ENCODE peak calls at places on chromosomes 3 and 15, in nine cellular contexts. D is heart left ventricle; V is mucosa of descending colon; R is tibial artery; N is upper lobe of left lung; E is RWPE2; Y is effector memory CD4-positive, alpha-beta T cell; Q is pancreas; F is ovary. X is an unnamed sample.
A peak's percentile ranks its signal among the peaks of the same experiment; 100 is the strongest.

GRCh38 chr15:63889831-63890230 is 56.1 kb upstream of the HERC1 start:
- DNase-seq in D (no peak), V (no peak), R (no peak), N (no peak), E (no peak), Y (no peak), Q (no peak), F (no peak), X (no peak)

GRCh38 chr3:58544546-58544945 is 7.6 kb upstream of the ACOX2 start:
- DNase-seq in D (no peak), V (no peak), R (no peak), N (no peak), E (no peak), Y (no peak), Q (no peak), F (no peak), X (no peak)

GRCh38 chr15:74320358-74321247 is 46.8 kb downstream of the CYP11A1 start:
- DNase-seq in D (no peak), V (peak; percentile 42), R (no peak), N (no peak), E (no peak), Y (no peak), Q (no peak), F (peak; percentile 69), X (no peak)

GRCh38 chr3:160618363-160618762 is 53.0 kb upstream of the KPNA4 start:
- DNase-seq in D (no peak), V (peak; percentile 29), R (no peak), N (peak; percentile 45), E (no peak), Y (no peak), Q (peak; percentile 16), F (no peak), X (no peak)

GRCh38 chr15:68326711-68327412 is 49.3 kb downstream of the FEM1B start:
- DNase-seq in D (peak; percentile 32), V (no peak), R (no peak), N (no peak), E (no peak), Y (no peak), Q (no peak), F (no peak), X (no peak)

GRCh38 chr3:159499031-159499793 is 489.4 kb upstream of the IL12A start:
- DNase-seq in D (no peak), V (no peak), R (no peak), N (no peak), E (no peak), Y (no peak), Q (no peak), F (no peak), X (no peak)

GRCh38 chr3:151750181-151750580 is 16.5 kb downstream of the AADACL2 start:
- DNase-seq in D (no peak), V (no peak), R (no peak), N (no peak), E (no peak), Y (no peak), Q (no peak), F (no peak), X (no peak)

GRCh38 chr15:76932090-76932966 is 779 bp downstream of the RCN2 start:
- DNase-seq in D (no peak), V (no peak), R (no peak), N (no peak), E (no peak), Y (no peak), Q (no peak), F (no peak), X (no peak)

GRCh38 chr3:108180214-108180613 is 42.0 kb downstream of the IFT57 start:
- DNase-seq in D (no peak), V (no peak), R (no peak), N (no peak), E (no peak), Y (no peak), Q (no peak), F (no peak), X (no peak)

GRCh38 chr15:70505411-70505919 is 257.9 kb downstream of the UACA start:
- DNase-seq in D (no peak), V (no peak), R (no peak), N (peak; percentile 55), E (peak; percentile 94), Y (no peak), Q (no peak), F (no peak), X (peak; percentile 41)

GRCh38 chr15:31605467-31605931 is 278.9 kb downstream of the KLF13 start:
- DNase-seq in D (no peak), V (no peak), R (no peak), N (no peak), E (peak; percentile 67), Y (no peak), Q (no peak), F (no peak), X (no peak)

GRCh38 chr3:43287514-43287913 is 1.2 kb downstream of the SNRK start:
- DNase-seq in D (no peak), V (no peak), R (no peak), N (no peak), E (no peak), Y (no peak), Q (no peak), F (no peak), X (no peak)

GRCh38 chr3:43286886-43287301 is 554 bp downstream of the SNRK start:
- DNase-seq in D (no peak), V (peak; percentile 55), R (no peak), N (no peak), E (no peak), Y (no peak), Q (no peak), F (peak; percentile 24), X (no peak)

GRCh38 chr3:43288366-43288765 is 2.0 kb downstream of the SNRK start:
- DNase-seq in D (no peak), V (no peak), R (no peak), N (no peak), E (no peak), Y (no peak), Q (no peak), F (no peak), X (no peak)

GRCh38 chr3:43289401-43289800 is 3.1 kb downstream of the SNRK start:
- DNase-seq in D (no peak), V (no peak), R (no peak), N (no peak), E (no peak), Y (no peak), Q (no peak), F (no peak), X (no peak)

DNA sequence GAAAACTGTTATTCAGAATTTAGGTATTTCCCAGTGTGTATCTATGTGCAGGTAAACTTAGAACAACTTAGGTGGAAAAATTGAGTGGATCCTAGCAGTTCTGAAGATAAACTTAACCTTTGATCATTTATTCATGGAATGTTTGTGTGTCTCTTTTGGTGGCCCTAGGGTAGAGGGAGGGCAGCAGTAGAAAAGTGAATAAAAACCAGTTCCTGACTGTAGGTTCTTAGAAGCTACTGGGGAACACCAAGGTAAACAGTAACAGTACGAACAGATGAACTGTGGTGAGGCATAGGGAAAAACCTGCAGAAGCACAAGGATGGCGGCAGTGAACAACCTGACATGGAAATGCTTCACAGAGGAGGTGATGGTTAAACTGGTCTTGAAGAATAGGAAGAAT is 2.5 kb downstream of the SNRK start:
- DNase-seq in D (no peak), V (no peak), R (no peak), N (no peak), E (no peak), Y (no peak), Q (no peak), F (no peak), X (no peak)
- H3K4me3 ChIP-seq in D (peak overlapping the region; percentile 81), V (no peak overlapping the region), R (peak overlapping the region; percentile 66), N (peak overlapping the region; percentile 70), E (peak overlapping the region; percentile 97), Y (peak overlapping the region; percentile 68), Q (peak overlapping the region; percentile 56), F (no peak overlapping the region), X (peak overlapping the region; percentile 61)

GRCh38 chr3:114128231-114128630 is 50.6 kb downstream of the DRD3 start:
- DNase-seq in D (no peak), V (no peak), R (no peak), N (no peak), E (no peak), Y (no peak), Q (no peak), F (no peak), X (no peak)

GRCh38 chr3:114128826-114129225 is 50.0 kb downstream of the DRD3 start:
- DNase-seq in D (no peak), V (no peak), R (no peak), N (no peak), E (no peak), Y (no peak), Q (no peak), F (no peak), X (no peak)

GRCh38 chr3:114121996-114122709 is 56.7 kb downstream of the DRD3 start:
- DNase-seq in D (no peak), V (no peak), R (no peak), N (no peak), E (no peak), Y (no peak), Q (no peak), F (no peak), X (no peak)

GRCh38 chr3:114127517-114127916 is 51.3 kb downstream of the DRD3 start:
- DNase-seq in D (no peak), V (no peak), R (no peak), N (no peak), E (no peak), Y (no peak), Q (no peak), F (no peak), X (no peak)

GRCh38 chr3:114126461-114126860 is 52.4 kb downstream of the DRD3 start:
- DNase-seq in D (no peak), V (no peak), R (no peak), N (no peak), E (no peak), Y (no peak), Q (no peak), F (no peak), X (no peak)
- H3K4me1 ChIP-seq in D (peaks cover 7% of the 10 kb centered on the region), V (no peaks in the 10 kb centered on the region), R (no peaks in the 10 kb centered on the region), N (peaks cover 7% of the 10 kb centered on the region), E (peaks cover 4% of the 10 kb centered on the region), Y (no peaks in the 10 kb centered on the region), Q (no peaks in the 10 kb centered on the region), F (no peaks in the 10 kb centered on the region), X (no peaks in the 10 kb centered on the region)

GRCh38 chr3:165188452-165188851 is 7.7 kb downstream of the SLITRK3 start:
- DNase-seq in D (no peak), V (no peak), R (peak; percentile 61), N (no peak), E (no peak), Y (no peak), Q (no peak), F (no peak), X (no peak)
- H3K4me3 ChIP-seq in D (no peak overlapping the region), V (no peak overlapping the region), R (no peak overlapping the region), N (no peak overlapping the region), E (no peak overlapping the region), Y (no peak overlapping the region), Q (no peak overlapping the region), F (no peak overlapping the region), X (no peak overlapping the region)

DNA sequence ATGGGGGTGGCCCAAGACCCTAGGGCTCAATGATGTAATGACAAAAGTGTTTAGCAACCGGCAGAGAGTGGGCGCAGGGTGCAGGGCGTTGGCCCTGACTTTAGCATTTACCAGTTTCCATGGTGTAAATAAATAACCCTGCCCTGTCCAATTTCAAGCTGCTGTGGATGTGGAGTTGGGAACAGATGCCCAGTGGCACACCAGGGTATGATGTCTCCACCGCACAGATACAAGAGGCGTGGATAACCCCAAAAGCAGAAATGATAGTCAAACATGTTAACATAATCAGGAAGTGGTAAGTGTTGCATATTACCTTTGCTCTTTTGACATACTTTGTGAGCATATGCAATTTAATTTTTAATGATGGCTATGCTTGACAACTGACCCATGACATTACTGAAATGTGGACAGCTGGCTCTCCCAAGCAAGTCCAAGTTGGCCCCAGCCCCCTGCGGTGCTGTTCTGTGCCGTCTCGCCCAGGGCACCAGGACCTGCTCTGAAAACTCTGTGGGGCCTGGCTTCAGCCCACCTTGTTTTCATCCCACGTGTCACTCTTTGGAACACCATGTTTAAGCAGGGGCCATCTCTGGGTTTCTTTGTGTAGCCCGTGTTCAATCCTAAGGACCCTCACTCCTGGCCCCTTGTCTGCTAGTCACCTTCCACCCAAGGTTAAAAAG is 10.8 kb upstream of the ANPEP start:
- DNase-seq in D (no peak), V (peak; percentile 28), R (no peak), N (peak; percentile 50), E (no peak), Y (no peak), Q (no peak), F (no peak), X (no peak)
- H3K4me1 ChIP-seq in D (peaks cover 13% of the 10 kb centered on the region), V (peaks cover 10% of the 10 kb centered on the region), R (peaks cover 18% of the 10 kb centered on the region), N (peaks cover 18% of the 10 kb centered on the region), E (peaks cover 32% of the 10 kb centered on the region), Y (no peaks in the 10 kb centered on the region), Q (peaks cover 15% of the 10 kb centered on the region), F (peaks cover 11% of the 10 kb centered on the region), X (peaks cover 20% of the 10 kb centered on the region)